ENCODE peak calls at places on chromosomes 12 and 14, in six cellular contexts. M is stimulated activated CD8-positive, alpha-beta memory T cell treated with anti-CD3 and anti-CD28 coated beads, Interleukin-7, amount 100 ng/mL, for 1 hour; E is GM04504; P is NCI-H1417 treated with DMSO at 0.1 percent for 48 hours; T is mesenchymal stem cell; K is effector CD4-positive, alpha-beta T cell. F is an unnamed sample.

GRCh38 chr12:77324763-77325468 is 259.5 kb upstream of the E2F7 start:
- DNase-seq in K (no peak), T (peak), M (no peak), P (peak), E (peak), F (no peak)

GRCh38 chr12:125861299-125862281 is 796.4 kb downstream of the AACS start:
- DNase-seq in P (no peak), E (no peak), K (no peak), T (no peak), M (no peak), F (no peak)

GRCh38 chr14:68759912-68760311 is 33.0 kb downstream of the ZFP36L1 start:
- DNase-seq in T (no peak), E (no peak), M (no peak), K (no peak), P (no peak), F (no peak)

GRCh38 chr12:104814944-104815343 is 143.1 kb downstream of the SLC41A2 start:
- DNase-seq in E (no peak), T (no peak), M (no peak), P (no peak), K (no peak), F (no peak)

GRCh38 chr12:120972870-120973543 is 5.3 kb upstream of the HNF1A start:
- DNase-seq in M (no peak), K (no peak), T (peak), P (no peak), E (no peak), F (no peak)

GRCh38 chr14:94307410-94307992 is 14.4 kb upstream of the SERPINA10 start:
- DNase-seq in P (no peak), M (no peak), E (no peak), T (no peak), K (no peak), F (no peak)

GRCh38 chr12:51721281-51721940 is 127.1 kb downstream of the FIGNL2 start:
- DNase-seq in M (peak), P (no peak), E (no peak), T (peak), K (peak), F (no peak)

GRCh38 chr12:26953447-26953846 is 15.2 kb downstream of the FGFR1OP2 start:
- DNase-seq in M (no peak), K (no peak), E (no peak), T (peak), P (no peak), F (no peak)

GRCh38 chr14:73616831-73617230 is 4.5 kb downstream of the ACOT6 start:
- DNase-seq in K (no peak), T (no peak), M (no peak), P (no peak), E (no peak), F (no peak)

GRCh38 chr12:88753707-88754106 is 173.4 kb upstream of the KITLG start:
- DNase-seq in E (no peak), P (no peak), K (no peak), M (no peak), T (no peak), F (no peak)

GRCh38 chr12:100545092-100545491 is 28.4 kb upstream of the GAS2L3 start:
- DNase-seq in P (no peak), M (no peak), E (no peak), K (no peak), T (no peak), F (no peak)

GRCh38 chr14:89564291-89564957 is 147.4 kb upstream of the FOXN3 start:
- DNase-seq in P (no peak), M (no peak), K (no peak), E (no peak), T (no peak), F (no peak)

GRCh38 chr12:27652174-27652763 is 44.0 kb upstream of the REP15 start:
- DNase-seq in K (peak), M (no peak), E (peak), P (peak), T (peak), F (peak)

GRCh38 chr14:73059326-73059725 is 992 bp downstream of the RBM25 start:
- DNase-seq in T (peak), E (no peak), K (no peak), M (no peak), P (no peak), F (no peak)

GRCh38 chr14:25765909-25766308 is 716.0 kb upstream of the STXBP6 start:
- DNase-seq in K (no peak), P (no peak), M (no peak), T (no peak), E (no peak), F (no peak)

GRCh38 chr14:23538785-23539184 is 12.8 kb downstream of the ZFHX2 start:
- DNase-seq in M (no peak), K (no peak), T (no peak), E (no peak), P (no peak), F (no peak)

GRCh38 chr14:69710378-69710777 is 56.6 kb upstream of the SRSF5 start:
- DNase-seq in P (no peak), T (no peak), M (no peak), K (no peak), E (no peak), F (no peak)

GRCh38 chr14:51202914-51203665 is 37.0 kb upstream of the TMX1 start:
- DNase-seq in M (no peak), T (no peak), K (no peak), P (no peak), E (no peak), F (no peak)

GRCh38 chr14:39140170-39140569 is 26.0 kb downstream of the GEMIN2 start:
- DNase-seq in T (no peak), P (no peak), E (no peak), K (no peak), M (no peak), F (no peak)

GRCh38 chr14:63993992-63994391 is 141.2 kb downstream of the SYNE2 start:
- DNase-seq in T (no peak), M (no peak), P (no peak), K (no peak), E (no peak), F (no peak)

GRCh38 chr14:105464501-105464900 is 10.1 kb upstream of the CRIP2 start:
- DNase-seq in T (no peak), M (no peak), P (no peak), E (no peak), K (no peak), F (no peak)

GRCh38 chr12:50033317-50033679 is 8.0 kb upstream of the RACGAP1 start:
- DNase-seq in M (no peak), E (no peak), T (no peak), P (no peak), K (no peak), F (no peak)

GRCh38 chr14:89420502-89420901 is 3.5 kb upstream of the FOXN3 start:
- DNase-seq in E (no peak), P (no peak), M (no peak), K (no peak), T (no peak), F (no peak)

GRCh38 chr14:51879170-51879569 is 18.8 kb downstream of the GNG2 start:
- DNase-seq in M (no peak), P (no peak), T (no peak), E (no peak), K (no peak), F (no peak)

GRCh38 chr12:98893601-98894411 is 248.7 kb downstream of the APAF1 start:
- DNase-seq in T (no peak), M (no peak), E (no peak), K (no peak), P (peak), F (no peak)

GRCh38 chr12:84874125-84874824 is 38.3 kb downstream of the SLC6A15 start:
- DNase-seq in M (no peak), E (peak), T (peak), K (no peak), P (peak), F (peak)

GRCh38 chr12:15693233-15693911 is 95.8 kb downstream of the EPS8 start:
- DNase-seq in M (no peak), K (no peak), P (no peak), T (peak), E (no peak), F (no peak)

GRCh38 chr12:119988440-119988787 is 622 bp upstream of the BICDL1 start:
- DNase-seq in K (no peak), P (no peak), T (peak), M (no peak), E (no peak), F (no peak)

GRCh38 chr12:102740157-102741032 is 176.6 kb downstream of the PAH start:
- DNase-seq in E (peak), M (no peak), T (peak), K (no peak), P (no peak), F (peak)

F was measured in AG04449.